ENCODE peak calls at places on chromosomes 4 and X, in seven cellular contexts. J, I, C, L, Z, G and Y are unnamed samples.
A peak's percentile ranks its signal among the peaks of the same experiment; 100 is the strongest.

GRCh38 chrX:38352362-38352761 is at the start of gene OTC:
- DNase-seq in J (no peak), I (no peak), C (no peak), L (no peak), Z (no peak), G (no peak), Y (no peak)

GRCh38 chrX:67781132-67781531 is 237.3 kb downstream of the AR start:
- DNase-seq in J (no peak), I (no peak), C (no peak), L (peak; percentile 26), Z (no peak), G (no peak), Y (no peak)

GRCh38 chr4:140427919-140428471 is 547 bp upstream of the CLGN start:
- DNase-seq in J (no peak), I (no peak), C (no peak), L (peak; percentile 14), Z (peak; percentile 10), G (no peak), Y (no peak)

GRCh38 chr4:7581477-7581876 is 146.7 kb upstream of the PSAPL1 start:
- DNase-seq in J (no peak), I (no peak), C (no peak), L (peak; percentile 23), Z (peak; percentile 41), G (no peak), Y (no peak)

GRCh38 chr4:48543796-48544195 is 53.7 kb downstream of the ZAR1 start:
- DNase-seq in J (no peak), I (no peak), C (no peak), L (no peak), Z (no peak), G (no peak), Y (no peak)

GRCh38 chrX:56113785-56114436 is 118.2 kb upstream of the KLF8 start:
- DNase-seq in J (no peak), I (no peak), C (no peak), L (no peak), Z (no peak), G (no peak), Y (no peak)

GRCh38 chr4:162683659-162684370 is 482.9 kb downstream of the NAF1 start:
- DNase-seq in J (peak; percentile 39), I (no peak), C (no peak), L (peak; percentile 73), Z (no peak), G (no peak), Y (no peak)

GRCh38 chr4:109622581-109622980 is 62.5 kb downstream of the MCUB start:
- DNase-seq in J (no peak), I (no peak), C (no peak), L (no peak), Z (no peak), G (no peak), Y (no peak)

GRCh38 chrX:140764401-140764919 is 54.9 kb downstream of the LINC00632 start:
- DNase-seq in J (no peak), I (no peak), C (no peak), L (peak; percentile 55), Z (peak; percentile 73), G (no peak), Y (no peak)

GRCh38 chrX:42149281-42149680 is 225.9 kb upstream of the CASK start:
- DNase-seq in J (no peak), I (no peak), C (no peak), L (no peak), Z (peak; percentile 53), G (no peak), Y (no peak)

GRCh38 chr4:128527356-128527755 is 239.7 kb upstream of the PGRMC2 start:
- DNase-seq in J (no peak), I (no peak), C (no peak), L (no peak), Z (no peak), G (no peak), Y (no peak)

GRCh38 chr4:112516401-112517066 is 554 bp upstream of the NEUROG2 start:
- DNase-seq in J (no peak), I (no peak), C (peak; percentile 23), L (peak; percentile 20), Z (no peak), G (no peak), Y (no peak)